ENCODE peak calls at places on chromosomes 16 and 17, in five cellular contexts. B is right lobe of liver, W is AG09309, E is natural killer cell, Y is esophagus muscularis mucosa. M is an unnamed sample.

GRCh38 chr17:2904135-2904534 is 107.9 kb downstream of the RAP1GAP2 start:
- DNase-seq in E (no peak), Y (no peak), W (no peak), B (no peak), M (no peak)

GRCh38 chr17:2059837-2060658 is 5.1 kb downstream of the HIC1 start:
- DNase-seq in B (no peak), Y (no peak), W (no peak), E (no peak), M (no peak)

GRCh38 chr17:74089869-74090464 is 113.5 kb upstream of the RPL38 start:
- DNase-seq in E (peak; percentile 25), B (peak; percentile 56), W (peak; percentile 13), Y (no peak), M (no peak)

GRCh38 chr16:19860146-19861030 is 24.3 kb downstream of the GPRC5B start:
- DNase-seq in W (peak; percentile 23), B (no peak), E (no peak), Y (no peak), M (no peak)

GRCh38 chr17:41624208-41625101 is at the start of gene KRT17:
- DNase-seq in W (no peak), B (no peak), E (no peak), Y (no peak), M (peak; percentile 73)

GRCh38 chr17:31060814-31061550 is 33.8 kb upstream of the NF1 start:
- DNase-seq in E (no peak), B (no peak), Y (no peak), W (no peak), M (peak; percentile 10)

GRCh38 chr17:78789663-78790181 is 7.6 kb upstream of the CYTH1 start:
- DNase-seq in Y (peak; percentile 95), W (peak; percentile 32), B (peak; percentile 87), E (no peak), M (no peak)

GRCh38 chr16:55711959-55712876 is 56.4 kb downstream of the SLC6A2 start:
- DNase-seq in Y (no peak), W (peak; percentile 3), B (peak; percentile 78), E (peak; percentile 40), M (peak; percentile 80)

GRCh38 chr17:57097832-57098421 is 12.9 kb downstream of the AKAP1 start:
- DNase-seq in Y (no peak), B (no peak), E (no peak), W (peak; percentile 51), M (no peak)

GRCh38 chr16:71631776-71632175 is 5.8 kb downstream of the MARVELD3 start:
- DNase-seq in E (no peak), W (no peak), Y (no peak), B (no peak), M (no peak)

GRCh38 chr16:50881331-50881830 is 139.5 kb downstream of the CYLD start:
- DNase-seq in B (no peak), E (no peak), Y (peak; percentile 89), W (no peak), M (no peak)

GRCh38 chr17:7258731-7259554 is 3.3 kb downstream of the CLDN7 start:
- DNase-seq in B (peak; percentile 90), Y (no peak), E (no peak), W (no peak), M (no peak)

GRCh38 chr17:76261421-76262215 is 3.5 kb upstream of the UBALD2 start:
- DNase-seq in E (no peak), Y (no peak), W (no peak), B (no peak), M (no peak)

GRCh38 chr17:73311428-73311780 is 397 bp downstream of the CDC42EP4 start:
- DNase-seq in W (no peak), E (no peak), B (no peak), Y (no peak), M (no peak)

GRCh38 chr16:4115941-4116327 is 308 bp downstream of the ADCY9 start:
- DNase-seq in E (no peak), Y (no peak), B (no peak), W (no peak), M (no peak)

GRCh38 chr17:27596571-27597187 is 34.3 kb upstream of the LGALS9 start:
- DNase-seq in B (no peak), E (no peak), Y (no peak), W (no peak), M (no peak)

GRCh38 chr16:85984947-85985451 is 86.0 kb downstream of the IRF8 start:
- DNase-seq in W (no peak), Y (no peak), B (peak; percentile 42), E (no peak), M (no peak)

GRCh38 chr16:87496101-87496801 is 3.4 kb upstream of the ZCCHC14 start:
- DNase-seq in E (peak; percentile 39), Y (no peak), W (no peak), B (no peak), M (no peak)

DNA sequence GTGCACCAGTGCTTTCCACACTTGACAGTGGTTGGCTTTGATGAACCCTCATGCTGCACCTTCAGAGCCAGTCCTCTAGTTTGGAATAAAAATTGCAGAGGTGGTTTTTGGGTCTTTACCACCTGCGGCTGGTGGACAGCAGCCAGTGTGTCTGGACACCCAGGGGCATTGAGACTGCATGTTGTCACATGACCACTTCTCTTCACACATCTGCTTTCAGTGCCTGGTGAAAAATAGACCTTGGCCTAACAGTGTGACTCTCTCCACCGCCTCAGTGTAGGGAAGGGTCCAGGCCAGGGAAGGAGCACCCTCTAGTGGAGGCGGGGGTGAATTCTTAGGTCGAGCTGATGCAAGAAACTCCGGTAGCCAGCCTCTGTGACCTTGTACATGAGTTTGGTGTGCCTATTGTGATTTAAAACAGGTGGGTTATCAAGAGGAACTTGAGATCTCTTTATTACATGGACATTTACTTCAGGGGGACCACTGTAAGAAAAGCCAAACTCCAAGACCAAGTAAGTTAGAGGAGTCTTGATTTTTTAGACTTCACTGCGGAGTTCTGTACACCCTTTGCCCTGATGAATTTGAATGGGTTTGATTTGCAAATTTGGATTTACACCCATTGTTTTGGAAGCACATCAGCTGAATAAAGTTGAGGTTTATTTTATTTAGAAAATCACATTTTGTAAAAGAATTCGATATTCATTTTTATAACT is 17.9 kb downstream of the GOSR2 start:
- DNase-seq in E (peak; percentile 43), Y (no peak), B (peak; percentile 82), W (no peak), M (peak; percentile 85)
- TF ChIP-seq CTCF in E (peak; percentile 58), Y (peak; percentile 72), B (peak; percentile 84), W (peak; percentile 88), M (peak; percentile 73)

DNA sequence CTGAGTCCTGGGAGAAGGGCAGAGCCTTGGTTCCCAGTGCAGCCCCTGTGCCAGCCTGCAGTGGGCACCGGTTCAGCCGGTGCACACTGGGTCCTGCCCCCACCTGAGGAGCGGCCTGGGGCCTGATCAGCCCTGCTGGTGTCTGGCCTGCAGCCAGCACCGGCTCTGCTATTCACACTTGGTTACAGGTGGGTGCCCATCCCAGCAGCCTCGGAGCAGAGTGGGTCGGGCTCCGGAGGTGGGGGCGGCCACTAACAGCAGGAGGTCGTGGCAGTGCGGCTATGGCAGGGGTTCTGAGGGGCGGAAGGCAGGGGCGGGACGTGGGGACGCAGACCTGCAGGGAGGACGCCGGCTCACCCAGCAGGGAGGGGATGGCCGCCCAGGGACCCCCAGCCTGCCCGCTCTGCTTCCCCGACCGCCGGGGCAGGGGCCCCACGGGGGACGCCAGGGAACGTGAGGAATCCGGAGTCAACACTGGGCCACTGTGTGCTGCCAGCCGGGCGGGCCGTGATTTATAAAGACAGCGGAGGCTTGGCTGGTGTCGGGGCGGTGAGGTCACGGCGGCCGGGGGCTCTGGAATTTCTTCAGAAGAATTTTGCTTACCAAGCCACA is 20.3 kb downstream of the METRNL start:
- DNase-seq in E (no peak), B (no peak), Y (no peak), W (no peak), M (no peak)
- TF ChIP-seq CTCF in E (no peak), B (no peak), Y (no peak), W (no peak), M (no peak)

GRCh38 chr16:65123846-65124513 is 2.1 kb upstream of the CDH11 start:
- DNase-seq in B (no peak), W (no peak), E (no peak), Y (no peak), M (no peak)

GRCh38 chr16:65125322-65125721 is 3.5 kb upstream of the CDH11 start:
- DNase-seq in W (no peak), B (no peak), Y (no peak), E (no peak), M (no peak)

GRCh38 chr16:65125871-65126270 is 4.0 kb upstream of the CDH11 start:
- DNase-seq in Y (peak; percentile 70), B (no peak), W (no peak), E (no peak), M (no peak)

GRCh38 chr16:65124596-65124995 is 2.7 kb upstream of the CDH11 start:
- DNase-seq in E (no peak), B (no peak), Y (no peak), W (no peak), M (no peak)

DNA sequence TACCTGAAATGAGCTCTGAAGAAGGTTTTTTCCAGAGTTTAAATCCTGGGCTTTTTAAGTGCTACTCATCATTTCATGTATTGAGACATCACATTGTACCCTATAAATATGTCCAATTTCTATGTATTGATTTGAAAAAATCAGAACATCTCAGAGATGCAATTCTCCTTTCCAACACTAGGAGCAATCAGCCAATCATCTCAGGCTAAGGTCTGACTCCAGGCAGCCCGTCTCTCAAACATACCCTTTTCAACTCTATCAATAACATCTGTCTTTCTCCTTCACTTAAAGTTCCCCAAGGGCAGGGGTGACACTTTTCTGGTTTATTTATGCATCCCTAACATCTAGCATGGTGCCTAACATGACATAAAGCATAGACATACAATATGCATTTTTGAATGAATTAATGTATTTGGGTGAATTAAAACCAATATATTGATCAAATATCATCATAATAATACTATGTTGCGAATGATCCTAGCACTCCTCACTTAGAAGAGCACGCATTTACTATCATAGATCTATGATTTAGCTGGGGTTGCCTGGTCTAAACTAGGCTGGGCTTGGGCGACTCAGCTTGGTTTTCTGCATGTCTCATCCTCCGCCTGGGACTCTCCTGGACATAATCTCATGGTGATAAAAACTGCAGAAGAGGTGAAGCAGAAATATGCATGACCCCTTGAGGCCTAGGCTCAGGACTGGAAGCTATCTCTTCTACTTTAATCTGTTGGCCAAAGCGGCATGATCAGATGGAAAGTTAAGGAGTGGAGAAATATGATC is 5.2 kb upstream of the CDH11 start:
- DNase-seq in E (no peak), B (no peak), W (no peak), Y (peak; percentile 24), M (no peak)
- TF ChIP-seq CTCF in E (peak; percentile 10), B (no peak), W (peak; percentile 27), Y (no peak), M (peak; percentile 71)

DNA sequence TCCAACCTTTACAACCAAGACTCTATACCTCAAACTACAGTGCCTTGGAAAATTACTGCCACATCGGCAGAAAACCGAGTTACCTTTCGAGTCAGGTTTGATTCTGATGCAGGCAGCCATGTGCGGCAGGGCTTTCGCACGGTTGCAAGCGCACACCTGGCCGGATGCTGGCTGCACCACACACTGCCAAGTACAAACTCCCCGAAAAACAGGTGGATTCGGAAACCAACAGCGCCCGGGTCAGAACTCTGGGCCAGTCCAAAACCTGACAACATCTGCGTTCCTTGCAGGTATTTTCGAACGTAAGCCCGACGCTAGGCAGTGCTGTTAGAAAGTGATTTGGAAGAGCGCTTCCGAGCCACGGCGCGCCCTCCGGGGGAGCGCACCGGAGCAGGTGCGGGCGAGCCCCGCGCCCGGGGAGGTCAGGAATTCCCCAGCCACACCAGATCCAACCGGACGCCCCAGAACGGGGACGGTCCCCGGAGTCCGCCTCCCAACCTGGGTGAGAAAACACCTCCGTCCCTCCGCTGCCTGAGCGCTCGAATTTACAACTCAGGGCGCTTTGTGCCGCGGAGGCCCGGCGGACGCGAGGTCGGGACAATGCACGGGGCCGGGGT is 1.2 kb downstream of the USP7 start:
- DNase-seq in W (no peak), Y (no peak), B (peak; percentile 54), E (peak; percentile 51), M (peak; percentile 54)
- TF ChIP-seq CTCF in W (no peak), Y (no peak), B (no peak), E (no peak), M (no peak)

M was measured in mesothelial cell of epicardium.